ENCODE peak calls at places on chromosomes 11 and 22, in eight cellular contexts. One of them, this sample, is unnamed.

GRCh38 chr11:65429724-65430405 is 7.3 kb downstream of the NEAT1 start:
- DNase-seq in heart left ventricle: peak
- DNase-seq in IMR-90: peak
- DNase-seq in suprapubic skin: peak
- DNase-seq in neural crest cell: no peak
- DNase-seq in kidney: peak
- DNase-seq in nephron progenitor cell: no peak
- DNase-seq in cardiac muscle cell: peak
- DNase-seq in this sample: peak

GRCh38 chr22:29011200-29011867 is 50.3 kb downstream of the C22orf31 start:
- DNase-seq in heart left ventricle: no peak
- DNase-seq in suprapubic skin: no peak
- DNase-seq in cardiac muscle cell: no peak
- DNase-seq in kidney: no peak
- DNase-seq in IMR-90: no peak
- DNase-seq in neural crest cell: no peak
- DNase-seq in nephron progenitor cell: no peak
- DNase-seq in this sample: peak

GRCh38 chr11:70399681-70400112 is 1.4 kb downstream of the CTTN start:
- DNase-seq in heart left ventricle: peak
- DNase-seq in cardiac muscle cell: peak
- DNase-seq in suprapubic skin: peak
- DNase-seq in IMR-90: peak
- DNase-seq in kidney: peak
- DNase-seq in nephron progenitor cell: peak
- DNase-seq in neural crest cell: no peak
- DNase-seq in this sample: peak

GRCh38 chr11:64794526-64794925 is 8.5 kb downstream of the MAP4K2 start:
- DNase-seq in heart left ventricle: no peak
- DNase-seq in cardiac muscle cell: no peak
- DNase-seq in kidney: peak
- DNase-seq in suprapubic skin: no peak
- DNase-seq in neural crest cell: no peak
- DNase-seq in nephron progenitor cell: no peak
- DNase-seq in IMR-90: no peak
- DNase-seq in this sample: no peak

GRCh38 chr22:45064313-45065268 is 54.8 kb upstream of the PHF21B start:
- DNase-seq in nephron progenitor cell: no peak
- DNase-seq in neural crest cell: no peak
- DNase-seq in heart left ventricle: no peak
- DNase-seq in suprapubic skin: no peak
- DNase-seq in kidney: no peak
- DNase-seq in cardiac muscle cell: peak
- DNase-seq in IMR-90: peak
- DNase-seq in this sample: peak

GRCh38 chr22:42883121-42883520 is 26.0 kb upstream of the ARFGAP3 start:
- DNase-seq in cardiac muscle cell: no peak
- DNase-seq in suprapubic skin: no peak
- DNase-seq in kidney: no peak
- DNase-seq in nephron progenitor cell: no peak
- DNase-seq in heart left ventricle: no peak
- DNase-seq in IMR-90: no peak
- DNase-seq in neural crest cell: no peak
- DNase-seq in this sample: peak

GRCh38 chr22:23531966-23532735 is 47.9 kb downstream of the IGLL1 start:
- DNase-seq in nephron progenitor cell: no peak
- DNase-seq in suprapubic skin: peak
- DNase-seq in kidney: peak
- DNase-seq in heart left ventricle: peak
- DNase-seq in neural crest cell: no peak
- DNase-seq in IMR-90: no peak
- DNase-seq in cardiac muscle cell: no peak
- DNase-seq in this sample: no peak

GRCh38 chr22:43310311-43310710 is 32.9 kb downstream of the SCUBE1 start:
- DNase-seq in cardiac muscle cell: no peak
- DNase-seq in neural crest cell: no peak
- DNase-seq in kidney: no peak
- DNase-seq in heart left ventricle: no peak
- DNase-seq in IMR-90: no peak
- DNase-seq in nephron progenitor cell: no peak
- DNase-seq in suprapubic skin: no peak
- DNase-seq in this sample: no peak

GRCh38 chr11:3087821-3088800 is 30.9 kb upstream of the CARS1 start:
- DNase-seq in neural crest cell: no peak
- DNase-seq in suprapubic skin: no peak
- DNase-seq in nephron progenitor cell: no peak
- DNase-seq in IMR-90: peak
- DNase-seq in cardiac muscle cell: no peak
- DNase-seq in heart left ventricle: no peak
- DNase-seq in kidney: peak
- DNase-seq in this sample: no peak

GRCh38 chr11:2420502-2421225 is 20.1 kb downstream of the TSSC4 start:
- DNase-seq in suprapubic skin: no peak
- DNase-seq in heart left ventricle: peak
- DNase-seq in nephron progenitor cell: peak
- DNase-seq in IMR-90: peak
- DNase-seq in kidney: peak
- DNase-seq in cardiac muscle cell: peak
- DNase-seq in neural crest cell: peak
- DNase-seq in this sample: peak

GRCh38 chr22:30287626-30288413 is 1.5 kb downstream of the CASTOR1 start:
- DNase-seq in neural crest cell: peak
- DNase-seq in cardiac muscle cell: peak
- DNase-seq in suprapubic skin: peak
- DNase-seq in heart left ventricle: peak
- DNase-seq in IMR-90: peak
- DNase-seq in kidney: peak
- DNase-seq in nephron progenitor cell: peak
- DNase-seq in this sample: peak

GRCh38 chr22:22218302-22218701 is 26.3 kb upstream of the VPREB1 start:
- DNase-seq in neural crest cell: no peak
- DNase-seq in nephron progenitor cell: no peak
- DNase-seq in cardiac muscle cell: no peak
- DNase-seq in heart left ventricle: no peak
- DNase-seq in kidney: no peak
- DNase-seq in suprapubic skin: no peak
- DNase-seq in IMR-90: no peak
- DNase-seq in this sample: no peak

GRCh38 chr11:68990995-68991780 is 10.4 kb upstream of the MRGPRD start:
- DNase-seq in neural crest cell: no peak
- DNase-seq in IMR-90: no peak
- DNase-seq in kidney: peak
- DNase-seq in cardiac muscle cell: no peak
- DNase-seq in suprapubic skin: peak
- DNase-seq in nephron progenitor cell: no peak
- DNase-seq in heart left ventricle: peak
- DNase-seq in this sample: no peak

GRCh38 chr11:62839050-62840015 is at the start of gene WDR74:
- DNase-seq in kidney: peak
- DNase-seq in neural crest cell: peak
- DNase-seq in suprapubic skin: peak
- DNase-seq in nephron progenitor cell: peak
- DNase-seq in heart left ventricle: peak
- DNase-seq in cardiac muscle cell: peak
- DNase-seq in IMR-90: peak
- DNase-seq in this sample: peak

GRCh38 chr11:118002541-118003019 is 16.4 kb downstream of the IL10RA start:
- DNase-seq in IMR-90: no peak
- DNase-seq in heart left ventricle: no peak
- DNase-seq in cardiac muscle cell: peak
- DNase-seq in nephron progenitor cell: no peak
- DNase-seq in neural crest cell: no peak
- DNase-seq in kidney: no peak
- DNase-seq in suprapubic skin: peak
- DNase-seq in this sample: no peak

GRCh38 chr11:26331911-26332571 is at the start of gene ANO3:
- DNase-seq in cardiac muscle cell: peak
- DNase-seq in nephron progenitor cell: peak
- DNase-seq in kidney: peak
- DNase-seq in IMR-90: peak
- DNase-seq in neural crest cell: peak
- DNase-seq in heart left ventricle: peak
- DNase-seq in suprapubic skin: no peak
- DNase-seq in this sample: peak
- TF ChIP-seq CTCF in cardiac muscle cell: peak
- TF ChIP-seq CTCF in nephron progenitor cell: peak
- TF ChIP-seq CTCF in kidney: peak
- TF ChIP-seq CTCF in IMR-90: peak
- TF ChIP-seq CTCF in neural crest cell: peak
- TF ChIP-seq CTCF in heart left ventricle: no peak
- TF ChIP-seq CTCF in suprapubic skin: no peak
- TF ChIP-seq CTCF in this sample: peak

DNA sequence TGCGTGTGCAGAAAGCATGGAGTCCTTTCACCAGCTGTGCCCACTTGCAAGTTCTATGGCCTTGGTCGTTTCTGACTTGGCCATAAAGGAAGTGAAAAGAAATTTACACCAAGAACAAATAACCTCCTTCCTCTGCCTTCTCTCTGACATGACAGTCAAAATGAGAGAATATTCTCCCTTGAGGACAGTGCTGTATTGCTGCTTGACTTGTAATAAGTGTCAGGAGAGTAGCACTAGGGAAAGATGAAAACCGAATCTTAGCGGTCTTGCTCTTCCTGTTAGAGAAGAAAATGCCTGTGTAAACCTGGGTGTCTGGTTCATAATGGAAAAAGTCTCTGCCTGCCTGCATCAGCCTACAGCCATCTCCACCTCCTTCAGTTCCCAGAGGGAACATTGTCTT is 333.1 kb upstream of the RAG2 start:
- DNase-seq in suprapubic skin: no peak
- DNase-seq in IMR-90: no peak
- DNase-seq in heart left ventricle: no peak
- DNase-seq in neural crest cell: no peak
- DNase-seq in kidney: no peak
- DNase-seq in nephron progenitor cell: no peak
- DNase-seq in cardiac muscle cell: no peak
- DNase-seq in this sample: no peak
- TF ChIP-seq CTCF in suprapubic skin: no peak
- TF ChIP-seq CTCF in IMR-90: no peak
- TF ChIP-seq CTCF in heart left ventricle: no peak
- TF ChIP-seq CTCF in neural crest cell: no peak
- TF ChIP-seq CTCF in kidney: no peak
- TF ChIP-seq CTCF in nephron progenitor cell: no peak
- TF ChIP-seq CTCF in cardiac muscle cell: no peak
- TF ChIP-seq CTCF in this sample: no peak

DNA sequence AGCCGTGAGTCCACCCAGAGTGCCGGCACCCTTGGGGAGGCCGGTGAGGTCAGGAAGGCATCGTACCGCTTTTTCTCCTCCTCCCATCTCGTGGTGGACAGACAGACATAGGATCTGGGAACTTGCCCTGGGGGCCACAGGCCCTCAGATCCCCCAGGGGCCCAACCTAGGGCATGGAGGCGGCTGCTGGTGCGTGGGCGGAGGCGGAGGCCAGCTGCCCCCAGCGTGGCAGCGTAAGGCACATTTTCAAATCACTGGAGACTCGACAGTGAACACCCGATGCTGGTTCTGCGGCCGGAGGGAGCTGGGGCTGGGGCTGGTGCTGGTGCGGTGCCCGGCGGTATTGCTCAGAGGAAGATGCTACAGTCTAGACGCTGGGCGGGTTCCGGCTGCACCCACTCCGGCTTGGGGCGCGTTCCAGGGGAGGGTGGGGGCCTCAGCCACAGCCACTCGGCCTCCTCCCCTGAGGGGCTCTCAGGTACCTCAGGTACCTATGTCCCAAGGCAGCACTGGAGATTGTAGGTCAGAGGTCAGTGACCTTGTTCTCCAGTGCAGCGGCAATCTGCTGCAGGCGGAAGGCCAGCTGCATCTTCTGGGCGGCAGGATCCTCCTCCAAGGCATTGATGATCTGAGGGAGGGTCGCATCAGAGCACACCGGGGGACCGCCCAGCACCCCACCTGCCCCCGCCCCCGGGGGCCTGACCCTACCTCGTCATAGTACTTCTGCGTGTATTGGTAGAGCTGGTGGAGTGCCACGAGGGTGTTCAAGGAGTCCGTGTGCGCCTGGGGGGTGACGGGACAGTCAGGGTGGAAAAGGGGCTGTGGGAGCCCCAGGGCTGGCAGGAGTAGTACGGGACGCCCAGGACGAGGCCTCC is 5.2 kb upstream of the MAPK11 start:
- DNase-seq in cardiac muscle cell: no peak
- DNase-seq in IMR-90: no peak
- DNase-seq in neural crest cell: no peak
- DNase-seq in suprapubic skin: no peak
- DNase-seq in nephron progenitor cell: no peak
- DNase-seq in kidney: no peak
- DNase-seq in heart left ventricle: no peak
- DNase-seq in this sample: no peak
- TF ChIP-seq CTCF in cardiac muscle cell: no peak
- TF ChIP-seq CTCF in IMR-90: no peak
- TF ChIP-seq CTCF in neural crest cell: no peak
- TF ChIP-seq CTCF in suprapubic skin: no peak
- TF ChIP-seq CTCF in nephron progenitor cell: no peak
- TF ChIP-seq CTCF in kidney: no peak
- TF ChIP-seq CTCF in heart left ventricle: no peak
- TF ChIP-seq CTCF in this sample: no peak

GRCh38 chr22:40524392-40525249 is 111.9 kb downstream of the MRTFA start:
- DNase-seq in kidney: no peak
- DNase-seq in cardiac muscle cell: peak
- DNase-seq in heart left ventricle: no peak
- DNase-seq in neural crest cell: no peak
- DNase-seq in suprapubic skin: no peak
- DNase-seq in IMR-90: peak
- DNase-seq in nephron progenitor cell: no peak
- DNase-seq in this sample: no peak
- TF ChIP-seq CTCF in kidney: peak
- TF ChIP-seq CTCF in cardiac muscle cell: peak
- TF ChIP-seq CTCF in heart left ventricle: no peak
- TF ChIP-seq CTCF in neural crest cell: no peak
- TF ChIP-seq CTCF in suprapubic skin: no peak
- TF ChIP-seq CTCF in IMR-90: peak
- TF ChIP-seq CTCF in nephron progenitor cell: no peak
- TF ChIP-seq CTCF in this sample: peak

GRCh38 chr11:120630100-120630499 is 118.6 kb downstream of the GRIK4 start:
- DNase-seq in neural crest cell: no peak
- DNase-seq in kidney: no peak
- DNase-seq in nephron progenitor cell: no peak
- DNase-seq in suprapubic skin: no peak
- DNase-seq in heart left ventricle: peak
- DNase-seq in cardiac muscle cell: no peak
- DNase-seq in IMR-90: no peak
- DNase-seq in this sample: no peak

GRCh38 chr11:120634706-120635105 is 123.2 kb downstream of the GRIK4 start:
- DNase-seq in kidney: peak
- DNase-seq in cardiac muscle cell: no peak
- DNase-seq in nephron progenitor cell: no peak
- DNase-seq in IMR-90: no peak
- DNase-seq in neural crest cell: no peak
- DNase-seq in suprapubic skin: no peak
- DNase-seq in heart left ventricle: peak
- DNase-seq in this sample: no peak

GRCh38 chr11:120629407-120629806 is 117.9 kb downstream of the GRIK4 start:
- DNase-seq in heart left ventricle: peak
- DNase-seq in suprapubic skin: no peak
- DNase-seq in cardiac muscle cell: no peak
- DNase-seq in kidney: no peak
- DNase-seq in nephron progenitor cell: no peak
- DNase-seq in neural crest cell: no peak
- DNase-seq in IMR-90: no peak
- DNase-seq in this sample: no peak

GRCh38 chr11:120633630-120634374 is 122.3 kb downstream of the GRIK4 start:
- DNase-seq in neural crest cell: no peak
- DNase-seq in heart left ventricle: no peak
- DNase-seq in suprapubic skin: no peak
- DNase-seq in nephron progenitor cell: no peak
- DNase-seq in kidney: peak
- DNase-seq in IMR-90: no peak
- DNase-seq in cardiac muscle cell: no peak
- DNase-seq in this sample: no peak

GRCh38 chr11:120632579-120632978 is 121.0 kb downstream of the GRIK4 start:
- DNase-seq in suprapubic skin: no peak
- DNase-seq in neural crest cell: no peak
- DNase-seq in IMR-90: no peak
- DNase-seq in kidney: no peak
- DNase-seq in heart left ventricle: no peak
- DNase-seq in cardiac muscle cell: no peak
- DNase-seq in nephron progenitor cell: no peak
- DNase-seq in this sample: no peak
- TF ChIP-seq CTCF in suprapubic skin: no peak
- TF ChIP-seq CTCF in neural crest cell: no peak
- TF ChIP-seq CTCF in IMR-90: no peak
- TF ChIP-seq CTCF in kidney: no peak
- TF ChIP-seq CTCF in heart left ventricle: no peak
- TF ChIP-seq CTCF in cardiac muscle cell: peak
- TF ChIP-seq CTCF in nephron progenitor cell: no peak
- TF ChIP-seq CTCF in this sample: no peak

This sample was measured in adrenal gland.